ENCODE peak calls at places on chromosomes 11 and 22, in four cellular contexts. L is HepG2, T is GM12878, H is H1. Z is an unnamed sample.

GRCh38 chr22:49690454-49690853 is 137.2 kb downstream of the BRD1 start:
- DNase-seq in L (no peak), T (no peak), H (no peak), Z (no peak)

GRCh38 chr11:325796-326591 is 5.3 kb upstream of the IFITM3 start:
- DNase-seq in L (no peak), T (no peak), H (no peak), Z (no peak)

GRCh38 chr11:66368484-66368883 is 3.1 kb downstream of the SLC29A2 start:
- DNase-seq in L (no peak), T (no peak), H (no peak), Z (no peak)

GRCh38 chr22:49728566-49729271 is 99.0 kb downstream of the BRD1 start:
- DNase-seq in L (no peak), T (no peak), H (no peak), Z (no peak)

GRCh38 chr11:77126861-77127673 is 979 bp upstream of the MYO7A start:
- DNase-seq in L (no peak), T (no peak), H (no peak), Z (peak)

GRCh38 chr11:6170226-6170625 is at the start of gene OR52B2:
- DNase-seq in L (no peak), T (no peak), H (no peak), Z (no peak)

GRCh38 chr11:71563401-71563800 is 2.0 kb upstream of the KRTAP5-10 start:
- DNase-seq in L (peak), T (no peak), H (peak), Z (peak)

GRCh38 chr22:39530692-39531331 is 1.7 kb downstream of the RPS19BP1 start:
- DNase-seq in L (peak), T (no peak), H (no peak), Z (peak)

GRCh38 chr11:57275582-57275981 is 38.5 kb upstream of the APLNR start:
- DNase-seq in L (no peak), T (no peak), H (no peak), Z (no peak)

GRCh38 chr22:49958462-49958921 is 2.1 kb upstream of the PIM3 start:
- DNase-seq in L (no peak), T (no peak), H (no peak), Z (no peak)

GRCh38 chr11:132058211-132058772 is 687.9 kb downstream of the NTM start:
- DNase-seq in L (no peak), T (no peak), H (no peak), Z (no peak)

GRCh38 chr11:86676533-86677154 is 4.2 kb upstream of the ME3 start:
- DNase-seq in L (peak), T (no peak), H (no peak), Z (peak)

GRCh38 chr11:11500744-11501487 is 120.9 kb downstream of the GALNT18 start:
- DNase-seq in L (no peak), T (no peak), H (peak), Z (no peak)

GRCh38 chr11:94184362-94184761 is 55.7 kb downstream of the PANX1 start:
- DNase-seq in L (no peak), T (no peak), H (no peak), Z (no peak)

GRCh38 chr11:61701298-61701993 is 21.3 kb downstream of the DAGLA start:
- DNase-seq in L (peak), T (no peak), H (no peak), Z (peak)
- TF ChIP-seq SUZ12 in L (no peak), T (no peak), H (no peak), Z (no peak)

GRCh38 chr11:3106736-3107524 is 49.7 kb upstream of the CARS1 start:
- DNase-seq in L (no peak), T (no peak), H (no peak), Z (no peak)
- TF ChIP-seq SUZ12 in L (no peak), T (no peak), H (no peak), Z (no peak)

GRCh38 chr22:25170426-25170980 is 29.2 kb upstream of the CRYBB3 start:
- DNase-seq in L (no peak), T (no peak), H (no peak), Z (no peak)

GRCh38 chr22:25174888-25175411 is 24.7 kb upstream of the CRYBB3 start:
- DNase-seq in L (no peak), T (no peak), H (no peak), Z (no peak)

GRCh38 chr22:25169278-25170031 is 30.2 kb upstream of the CRYBB3 start:
- DNase-seq in L (peak), T (no peak), H (no peak), Z (no peak)

GRCh38 chr22:25174156-25174887 is 25.3 kb upstream of the CRYBB3 start:
- DNase-seq in L (no peak), T (no peak), H (no peak), Z (no peak)

GRCh38 chr22:25172153-25172552 is 27.5 kb upstream of the CRYBB3 start:
- DNase-seq in L (peak), T (no peak), H (no peak), Z (no peak)
- TF ChIP-seq SUZ12 in L (no peak), T (no peak), H (no peak), Z (no peak)

GRCh38 chr11:95507794-95508193 is 276.8 kb upstream of the SESN3 start:
- DNase-seq in L (no peak), T (no peak), H (no peak), Z (no peak)
- TF ChIP-seq SUZ12 in L (no peak), T (no peak), H (no peak), Z (no peak)

DNA sequence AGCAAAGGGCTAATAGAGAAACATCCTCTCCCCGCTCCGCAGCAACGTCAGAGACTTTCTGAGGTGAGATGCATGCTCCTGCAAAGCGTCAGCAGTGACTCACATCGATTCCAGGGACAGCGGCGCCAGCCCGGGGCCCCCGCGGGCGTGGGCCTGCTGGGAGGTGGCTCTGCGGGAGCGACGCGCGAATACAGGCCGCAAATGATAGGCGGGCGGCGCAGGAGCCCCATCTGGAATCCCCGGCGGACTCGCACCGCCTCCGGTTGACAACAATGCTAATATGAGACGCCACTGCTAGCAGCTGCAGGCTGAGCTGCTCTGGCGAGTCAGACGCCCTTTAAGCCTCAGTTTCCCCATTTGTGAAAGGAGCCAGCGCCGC is 557 bp downstream of the RANGAP1 start:
- DNase-seq in L (peak), T (no peak), H (no peak), Z (peak)
- TF ChIP-seq SUZ12 in L (no peak), T (no peak), H (no peak), Z (no peak)

GRCh38 chr11:72812604-72812967 is 1.6 kb upstream of the ATG16L2 start:
- DNase-seq in L (no peak), T (no peak), H (no peak), Z (no peak)
- TF ChIP-seq SUZ12 in L (no peak), T (no peak), H (no peak), Z (no peak)